ENCODE peak calls at places on chromosome 14, in five cellular contexts. U is GM12878, R is IMR-90, F is HepG2, S is SK-N-SH. O is an unnamed sample.

GRCh38 chr14:102819176-102819628 is 42.0 kb downstream of the TRAF3 start:
- DNase-seq in U (peak; percentile 89), R (no peak), F (peak; percentile 77), S (no peak), O (no peak)

GRCh38 chr14:27553820-27554219 is 956.0 kb upstream of the NOVA1 start:
- DNase-seq in U (no peak), R (no peak), F (no peak), S (no peak), O (no peak)

GRCh38 chr14:54881761-54882401 is 20.7 kb downstream of the GCH1 start:
- DNase-seq in U (no peak), R (peak; percentile 35), F (no peak), S (no peak), O (no peak)

GRCh38 chr14:37340353-37340752 is 142.6 kb downstream of the MIPOL1 start:
- DNase-seq in U (no peak), R (no peak), F (peak; percentile 39), S (no peak), O (no peak)

GRCh38 chr14:105313381-105314286 is 914 bp upstream of the PACS2 start:
- DNase-seq in U (no peak), R (no peak), F (no peak), S (peak; percentile 70), O (peak; percentile 76)

GRCh38 chr14:70096866-70097265 is 91.9 kb downstream of the SLC8A3 start:
- DNase-seq in U (no peak), R (peak; percentile 14), F (peak; percentile 9), S (peak; percentile 34), O (no peak)

GRCh38 chr14:50397461-50398196 is 948 bp upstream of the CDKL1 start:
- DNase-seq in U (no peak), R (no peak), F (peak; percentile 24), S (peak; percentile 41), O (no peak)

GRCh38 chr14:20415723-20416622 is 2.7 kb upstream of the TEP1 start:
- DNase-seq in U (peak; percentile 49), R (peak; percentile 61), F (peak; percentile 69), S (peak; percentile 50), O (peak; percentile 35)

GRCh38 chr14:29892327-29892726 is 35.3 kb downstream of the PRKD1 start:
- DNase-seq in U (no peak), R (peak; percentile 13), F (no peak), S (no peak), O (no peak)

GRCh38 chr14:68791078-68791983 is 1.5 kb downstream of the ZFP36L1 start:
- DNase-seq in U (no peak), R (no peak), F (no peak), S (no peak), O (peak; percentile 37)

GRCh38 chr14:72104011-72104613 is 171.9 kb downstream of the RGS6 start:
- DNase-seq in U (no peak), R (no peak), F (no peak), S (peak; percentile 36), O (peak; percentile 46)

GRCh38 chr14:101495827-101496778 is 65.2 kb upstream of the DIO3 start:
- DNase-seq in U (no peak), R (no peak), F (peak; percentile 9), S (no peak), O (no peak)

GRCh38 chr14:101495284-101495683 is 66.0 kb upstream of the DIO3 start:
- DNase-seq in U (no peak), R (no peak), F (no peak), S (no peak), O (no peak)

GRCh38 chr14:101492716-101493115 is 68.6 kb upstream of the DIO3 start:
- DNase-seq in U (no peak), R (no peak), F (no peak), S (no peak), O (no peak)

GRCh38 chr14:101496779-101497420 is 64.4 kb upstream of the DIO3 start:
- DNase-seq in U (no peak), R (no peak), F (no peak), S (no peak), O (no peak)

DNA sequence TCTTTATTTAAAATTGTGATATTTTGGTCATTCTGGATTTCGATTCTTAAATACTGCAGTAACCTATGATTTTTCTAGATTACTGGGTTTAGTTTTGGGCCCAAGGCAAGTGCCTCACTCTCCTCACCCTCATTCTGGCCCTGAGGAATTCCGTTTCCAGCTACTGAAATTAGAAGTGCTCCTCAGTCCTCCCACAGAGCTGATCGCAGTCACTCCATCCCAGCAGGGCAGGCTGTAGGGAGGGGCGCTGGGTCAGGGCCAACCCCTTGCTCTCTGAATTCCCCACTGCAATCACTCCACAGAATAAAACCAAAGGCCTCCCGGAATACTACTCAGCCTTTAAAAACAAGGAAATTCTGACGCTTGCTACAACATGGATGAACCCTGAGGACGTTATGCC is 66.5 kb upstream of the DIO3 start:
- DNase-seq in U (no peak), R (no peak), F (no peak), S (no peak), O (no peak)
- TF ChIP-seq MXI1 in U (no peak), R (no peak), F (no peak), S (no peak), O (no peak)

GRCh38 chr14:91323671-91324605 is 79.4 kb upstream of the GPR68 start:
- DNase-seq in U (peak; percentile 75), R (peak; percentile 46), F (peak; percentile 45), S (peak; percentile 81), O (peak; percentile 58)

GRCh38 chr14:91324606-91324950 is 80.1 kb upstream of the GPR68 start:
- DNase-seq in U (no peak), R (no peak), F (no peak), S (no peak), O (no peak)

GRCh38 chr14:91326514-91326832 is 82.0 kb upstream of the GPR68 start:
- DNase-seq in U (no peak), R (no peak), F (no peak), S (no peak), O (no peak)

GRCh38 chr14:91327201-91327600 is 82.7 kb upstream of the GPR68 start:
- DNase-seq in U (no peak), R (no peak), F (no peak), S (no peak), O (no peak)

GRCh38 chr14:91325211-91325610 is 80.7 kb upstream of the GPR68 start:
- DNase-seq in U (no peak), R (no peak), F (no peak), S (no peak), O (no peak)
- TF ChIP-seq MXI1 in U (no peak), R (no peak), F (no peak), S (no peak), O (no peak)

GRCh38 chr14:96614528-96614927 is 112.3 kb downstream of the PAPOLA start:
- DNase-seq in U (no peak), R (no peak), F (no peak), S (peak; percentile 65), O (no peak)
- TF ChIP-seq MXI1 in U (no peak), R (no peak), F (no peak), S (no peak), O (no peak)

GRCh38 chr14:61472025-61472672 is 150.8 kb downstream of the PRKCH start:
- DNase-seq in U (no peak), R (peak; percentile 99), F (peak; percentile 90), S (peak; percentile 75), O (no peak)
- TF ChIP-seq MXI1 in U (no peak), R (no peak), F (peak; percentile 16), S (peak; percentile 72), O (no peak)

GRCh38 chr14:75628816-75629215 is 31.9 kb downstream of the ERG28 start:
- DNase-seq in U (no peak), R (no peak), F (no peak), S (no peak), O (no peak)
- TF ChIP-seq MXI1 in U (no peak), R (no peak), F (no peak), S (no peak), O (no peak)

O was measured in K562.